ENCODE peak calls at places on chromosome 7, in nine cellular contexts. I is heart left ventricle; C is activated T-cell treated with anti-CD3 and anti-CD28 coated beads for 24 hours; Y is stimulated activated CD4-positive, alpha-beta T cell treated with anti-CD3 and anti-CD28 coated beads, Interleukin-2, amount 100 ng/mL, for 48 hours; K is posterior cingulate gyrus; Q is effector CD4-positive, alpha-beta T cell; W is hypothalamus; U is mesendoderm; M is NCI-H1092. B is an unnamed sample.

GRCh38 chr7:41448104-41448503 is 254.8 kb downstream of the INHBA start:
- DNase-seq in I (no peak), C (no peak), Y (no peak), K (no peak), Q (no peak), W (no peak), U (no peak), M (no peak), B (no peak)

GRCh38 chr7:13990319-13990983 is 985 bp upstream of the ETV1 start:
- DNase-seq in I (peak), C (no peak), Y (no peak), K (peak), Q (no peak), W (peak), U (peak), M (peak), B (no peak)

GRCh38 chr7:91995391-91995790 is 54.7 kb downstream of the AKAP9 start:
- DNase-seq in I (no peak), C (no peak), Y (no peak), K (no peak), Q (no peak), W (no peak), U (no peak), M (no peak), B (no peak)

GRCh38 chr7:138752568-138753518 is 45.0 kb upstream of the TMEM213 start:
- DNase-seq in I (peak), C (peak), Y (peak), K (no peak), Q (peak), W (no peak), U (peak), M (peak), B (peak)

GRCh38 chr7:55245271-55245723 is 119.8 kb upstream of the LANCL2 start:
- DNase-seq in I (no peak), C (no peak), Y (no peak), K (no peak), Q (no peak), W (no peak), U (no peak), M (no peak), B (no peak)

GRCh38 chr7:133562617-133563016 is 309.7 kb downstream of the EXOC4 start:
- DNase-seq in I (no peak), C (no peak), Y (no peak), K (no peak), Q (no peak), W (no peak), U (no peak), M (no peak), B (no peak)

GRCh38 chr7:8282871-8283270 is 20.9 kb upstream of the ICA1 start:
- DNase-seq in I (no peak), C (no peak), Y (no peak), K (no peak), Q (no peak), W (no peak), U (no peak), M (no peak), B (no peak)

GRCh38 chr7:36313607-36314006 is 76.1 kb upstream of the ANLN start:
- DNase-seq in I (no peak), C (no peak), Y (no peak), K (peak), Q (no peak), W (no peak), U (no peak), M (no peak), B (no peak)

GRCh38 chr7:116212859-116213258 is 2.5 kb downstream of the TES start:
- DNase-seq in I (no peak), C (no peak), Y (no peak), K (no peak), Q (no peak), W (no peak), U (no peak), M (no peak), B (no peak)

GRCh38 chr7:26868841-26869505 is 4.6 kb upstream of the SKAP2 start:
- DNase-seq in I (no peak), C (no peak), Y (no peak), K (no peak), Q (no peak), W (no peak), U (no peak), M (no peak), B (no peak)

GRCh38 chr7:41629711-41630111 is 73.2 kb downstream of the INHBA start:
- DNase-seq in I (no peak), C (no peak), Y (no peak), K (no peak), Q (no peak), W (no peak), U (no peak), M (no peak), B (no peak)

GRCh38 chr7:155299539-155300202 is 2.0 kb downstream of the INSIG1 start:
- DNase-seq in I (no peak), C (no peak), Y (no peak), K (no peak), Q (peak), W (no peak), U (no peak), M (no peak), B (no peak)